ENCODE peak calls at places on chromosome 19, in four cellular contexts. Z is astrocyte of the cerebellum; P is stimulated activated CD8-positive, alpha-beta memory T cell treated with anti-CD3 and anti-CD28 coated beads, Interleukin-2, amount 100 ng/mL, for 1 hour; M is endothelial cell. V is an unnamed sample.

GRCh38 chr19:53101518-53101917 is 1.7 kb downstream of the ZNF160 start:
- DNase-seq in Z (no peak), P (no peak), M (no peak), V (no peak)

GRCh38 chr19:54949412-54949811 is 2.1 kb upstream of the NLRP7 start:
- DNase-seq in Z (no peak), P (no peak), M (no peak), V (no peak)

GRCh38 chr19:43719378-43719868 is 3.5 kb downstream of the IRGC start:
- DNase-seq in Z (no peak), P (no peak), M (no peak), V (no peak)

GRCh38 chr19:11295665-11296245 is at the start of gene TSPAN16:
- DNase-seq in Z (no peak), P (no peak), M (no peak), V (no peak)

GRCh38 chr19:18903146-18904056 is 7.4 kb upstream of the CERS1 start:
- DNase-seq in Z (no peak), P (no peak), M (no peak), V (no peak)

GRCh38 chr19:48819366-48819816 is 8.6 kb upstream of the BCAT2 start:
- DNase-seq in Z (no peak), P (no peak), M (no peak), V (no peak)

GRCh38 chr19:50975766-50976165 is 6.4 kb upstream of the KLK6 start:
- DNase-seq in Z (no peak), P (no peak), M (no peak), V (no peak)

GRCh38 chr19:27750697-27751391 is 1462.1 kb downstream of the UQCRFS1 start:
- DNase-seq in Z (no peak), P (no peak), M (no peak), V (no peak)

GRCh38 chr19:18793144-18794028 is 2.3 kb upstream of the COMP start:
- DNase-seq in Z (no peak), P (no peak), M (no peak), V (no peak)

GRCh38 chr19:32642771-32643170 is 32.2 kb downstream of the ANKRD27 start:
- DNase-seq in Z (no peak), P (peak), M (no peak), V (peak)

GRCh38 chr19:18051887-18052286 is 34.8 kb downstream of the IL12RB1 start:
- DNase-seq in Z (no peak), P (no peak), M (no peak), V (no peak)